ENCODE peak calls at places on chromosomes 7 and 10, in ten cellular contexts. I is stimulated activated CD8-positive, alpha-beta memory T cell treated with anti-CD3 and anti-CD28 coated beads, Interleukin-15, amount 100 ng/mL, for 4 hours; X is RWPE1; D is HEK293T; W is cardiac muscle cell; U is AG10803; C is omental fat pad; Q is activated CD4-positive, alpha-beta T cell treated with anti-CD3 and anti-CD28 coated beads for 48 hours; E is EL; K is AG04450. R is an unnamed sample.

GRCh38 chr7:156984209-156984891 is 26.1 kb downstream of the MNX1 start:
- DNase-seq in I (no peak), X (no peak), D (no peak), W (no peak), U (peak), C (no peak), Q (no peak), E (peak), K (peak), R (no peak)

GRCh38 chr7:138898255-138898654 is 82.9 kb downstream of the KIAA1549 start:
- DNase-seq in I (no peak), X (no peak), D (no peak), W (no peak), U (no peak), C (no peak), Q (peak), E (no peak), K (no peak), R (no peak)

GRCh38 chr7:121372376-121373024 is 23.6 kb downstream of the FAM3C start:
- DNase-seq in I (no peak), X (no peak), D (no peak), W (no peak), U (peak), C (no peak), Q (no peak), E (no peak), K (no peak), R (no peak)

GRCh38 chr10:53667063-53667462 is 894.5 kb upstream of the MBL2 start:
- DNase-seq in I (no peak), X (peak), D (no peak), W (no peak), U (no peak), C (no peak), Q (no peak), E (no peak), K (no peak), R (no peak)

GRCh38 chr7:148021507-148022045 is 569.0 kb upstream of the C7orf33 start:
- DNase-seq in I (no peak), X (no peak), D (no peak), W (no peak), U (no peak), C (no peak), Q (no peak), E (no peak), K (no peak), R (no peak)

GRCh38 chr7:17233643-17234397 is 64.6 kb upstream of the AHR start:
- DNase-seq in I (peak), X (no peak), D (no peak), W (no peak), U (peak), C (no peak), Q (peak), E (peak), K (no peak), R (no peak)

GRCh38 chr7:29965030-29965429 is 24.6 kb downstream of the SCRN1 start:
- DNase-seq in I (no peak), X (no peak), D (no peak), W (no peak), U (no peak), C (no peak), Q (no peak), E (no peak), K (no peak), R (no peak)

GRCh38 chr10:75111906-75112703 is 649 bp downstream of the SAMD8 start:
- DNase-seq in I (peak), X (peak), D (peak), W (peak), U (peak), C (peak), Q (peak), E (peak), K (peak), R (no peak)

GRCh38 chr7:100053201-100053600 is 3.6 kb downstream of the ZSCAN21 start:
- DNase-seq in I (no peak), X (peak), D (peak), W (peak), U (peak), C (no peak), Q (peak), E (peak), K (peak), R (no peak)

GRCh38 chr7:102426268-102427031 is 6.9 kb upstream of the ORAI2 start:
- DNase-seq in I (peak), X (no peak), D (no peak), W (no peak), U (no peak), C (no peak), Q (peak), E (no peak), K (no peak), R (no peak)

GRCh38 chr7:96638669-96639068 is 71.0 kb downstream of the SEM1 start:
- DNase-seq in I (no peak), X (no peak), D (no peak), W (no peak), U (no peak), C (no peak), Q (no peak), E (no peak), K (no peak), R (no peak)

GRCh38 chr7:11698273-11698930 is 133.6 kb downstream of the THSD7A start:
- DNase-seq in I (no peak), X (no peak), D (no peak), W (no peak), U (no peak), C (no peak), Q (no peak), E (no peak), K (no peak), R (no peak)

GRCh38 chr10:96511044-96511945 is 2.4 kb downstream of the TLL2 start:
- DNase-seq in I (no peak), X (peak), D (peak), W (peak), U (peak), C (no peak), Q (peak), E (peak), K (no peak), R (no peak)

GRCh38 chr10:99784025-99784730 is 1.7 kb downstream of the ABCC2 start:
- DNase-seq in I (no peak), X (no peak), D (no peak), W (no peak), U (peak), C (no peak), Q (no peak), E (peak), K (peak), R (no peak)

GRCh38 chr7:43697690-43698089 is 31.6 kb downstream of the COA1 start:
- DNase-seq in I (no peak), X (no peak), D (no peak), W (no peak), U (no peak), C (no peak), Q (no peak), E (no peak), K (no peak), R (no peak)

GRCh38 chr7:25846722-25847121 is 305.3 kb upstream of the NFE2L3 start:
- DNase-seq in I (no peak), X (no peak), D (no peak), W (no peak), U (peak), C (no peak), Q (no peak), E (peak), K (peak), R (no peak)

GRCh38 chr7:30708412-30708811 is 26.2 kb upstream of the CRHR2 start:
- DNase-seq in I (no peak), X (no peak), D (no peak), W (peak), U (no peak), C (no peak), Q (no peak), E (no peak), K (no peak), R (no peak)

GRCh38 chr10:94138391-94138790 is 144.7 kb downstream of the PLCE1 start:
- DNase-seq in I (no peak), X (no peak), D (no peak), W (no peak), U (peak), C (no peak), Q (no peak), E (peak), K (peak), R (no peak)

GRCh38 chr10:23368816-23369640 is 24.4 kb upstream of the C10orf67 start:
- DNase-seq in I (no peak), X (no peak), D (no peak), W (no peak), U (no peak), C (no peak), Q (no peak), E (no peak), K (no peak), R (no peak)

GRCh38 chr7:102425639-102426267 is 7.6 kb upstream of the ORAI2 start:
- DNase-seq in I (peak), X (no peak), D (no peak), W (no peak), U (no peak), C (no peak), Q (peak), E (no peak), K (no peak), R (no peak)

GRCh38 chr7:880450-880849 is 4.1 kb downstream of the GET4 start:
- DNase-seq in I (no peak), X (no peak), D (no peak), W (no peak), U (no peak), C (no peak), Q (no peak), E (no peak), K (no peak), R (no peak)

GRCh38 chr10:26249681-26250080 is 33.1 kb downstream of the GAD2 start:
- DNase-seq in I (no peak), X (no peak), D (no peak), W (no peak), U (no peak), C (no peak), Q (no peak), E (no peak), K (no peak), R (no peak)

GRCh38 chr10:63583397-63583796 is 62.2 kb downstream of the REEP3 start:
- DNase-seq in I (no peak), X (no peak), D (no peak), W (no peak), U (no peak), C (no peak), Q (no peak), E (no peak), K (no peak), R (no peak)

GRCh38 chr7:116951366-116952292 is 1.7 kb upstream of the ST7 start:
- DNase-seq in I (no peak), X (no peak), D (no peak), W (no peak), U (no peak), C (no peak), Q (no peak), E (no peak), K (no peak), R (no peak)

GRCh38 chr10:119270893-119271361 is 63.6 kb downstream of the GRK5 start:
- DNase-seq in I (peak), X (peak), D (no peak), W (no peak), U (no peak), C (no peak), Q (peak), E (no peak), K (no peak), R (no peak)

GRCh38 chr10:119750391-119751230 is 24.8 kb downstream of the INPP5F start:
- DNase-seq in I (peak), X (peak), D (peak), W (peak), U (peak), C (no peak), Q (peak), E (peak), K (peak), R (no peak)

GRCh38 chr7:105585850-105586500 is 4.7 kb upstream of the EFCAB10 start:
- DNase-seq in I (no peak), X (no peak), D (no peak), W (no peak), U (no peak), C (no peak), Q (no peak), E (no peak), K (no peak), R (no peak)

GRCh38 chr7:135083005-135083404 is 64.9 kb upstream of the TMEM140 start:
- DNase-seq in I (no peak), X (no peak), D (no peak), W (no peak), U (no peak), C (no peak), Q (no peak), E (no peak), K (no peak), R (no peak)

GRCh38 chr10:84173543-84173942 is at the start of gene GPR15LG:
- DNase-seq in I (no peak), X (no peak), D (no peak), W (no peak), U (no peak), C (no peak), Q (no peak), E (no peak), K (no peak), R (no peak)

GRCh38 chr7:129496653-129497052 is 5.7 kb upstream of the SMKR1 start:
- DNase-seq in I (no peak), X (no peak), D (no peak), W (no peak), U (no peak), C (no peak), Q (no peak), E (no peak), K (no peak), R (no peak)